ENCODE peak calls at places on chromosomes 5 and 9, in four cellular contexts. C, K, L and R are unnamed samples.

GRCh38 chr9:14438232-14438966 is 124.5 kb upstream of the NFIB start:
- DNase-seq in L (no peak), C (no peak), K (no peak), R (no peak)

GRCh38 chr9:37144762-37145161 is 24.4 kb downstream of the ZCCHC7 start:
- DNase-seq in L (peak), C (peak), K (no peak), R (no peak)

GRCh38 chr9:134171316-134172197 is 7.2 kb upstream of the RNU6ATAC start:
- DNase-seq in C (no peak), L (no peak), K (no peak), R (no peak)

GRCh38 chr5:43802119-43802518 is 199.1 kb downstream of the NNT start:
- DNase-seq in C (no peak), L (no peak), K (no peak), R (no peak)

GRCh38 chr9:81877047-81877446 is 51.2 kb upstream of the SPATA31D4 start:
- DNase-seq in L (no peak), C (no peak), K (no peak), R (no peak)

GRCh38 chr9:136312436-136312835 is 8.5 kb upstream of the CCDC187 start:
- DNase-seq in C (no peak), K (no peak), L (peak), R (no peak)

GRCh38 chr5:78496373-78496772 is 136.0 kb downstream of the SCAMP1 start:
- DNase-seq in K (no peak), L (no peak), C (no peak), R (no peak)

GRCh38 chr5:179923422-179923821 is 15.7 kb upstream of the TBC1D9B start:
- DNase-seq in C (peak), K (peak), L (peak), R (no peak)

GRCh38 chr5:179192891-179193470 is 132.8 kb downstream of the ZNF354C start:
- DNase-seq in L (no peak), C (no peak), K (no peak), R (no peak)

GRCh38 chr5:180391276-180391675 is 38.1 kb upstream of the GFPT2 start:
- DNase-seq in K (no peak), L (no peak), C (no peak), R (peak)

GRCh38 chr9:109903515-109904138 is 123.6 kb downstream of the PALM2AKAP2 start:
- DNase-seq in K (peak), C (no peak), L (peak), R (peak)

GRCh38 chr5:57176350-57176857 is 2.5 kb downstream of the GPBP1 start:
- DNase-seq in L (no peak), C (no peak), K (no peak), R (no peak)

GRCh38 chr5:147522435-147522834 is 12.6 kb upstream of the DPYSL3 start:
- DNase-seq in K (no peak), L (no peak), C (no peak), R (no peak)

GRCh38 chr5:98771389-98772109 is 1.9 kb upstream of the RGMB start:
- DNase-seq in K (no peak), C (peak), L (peak), R (peak)

DNA sequence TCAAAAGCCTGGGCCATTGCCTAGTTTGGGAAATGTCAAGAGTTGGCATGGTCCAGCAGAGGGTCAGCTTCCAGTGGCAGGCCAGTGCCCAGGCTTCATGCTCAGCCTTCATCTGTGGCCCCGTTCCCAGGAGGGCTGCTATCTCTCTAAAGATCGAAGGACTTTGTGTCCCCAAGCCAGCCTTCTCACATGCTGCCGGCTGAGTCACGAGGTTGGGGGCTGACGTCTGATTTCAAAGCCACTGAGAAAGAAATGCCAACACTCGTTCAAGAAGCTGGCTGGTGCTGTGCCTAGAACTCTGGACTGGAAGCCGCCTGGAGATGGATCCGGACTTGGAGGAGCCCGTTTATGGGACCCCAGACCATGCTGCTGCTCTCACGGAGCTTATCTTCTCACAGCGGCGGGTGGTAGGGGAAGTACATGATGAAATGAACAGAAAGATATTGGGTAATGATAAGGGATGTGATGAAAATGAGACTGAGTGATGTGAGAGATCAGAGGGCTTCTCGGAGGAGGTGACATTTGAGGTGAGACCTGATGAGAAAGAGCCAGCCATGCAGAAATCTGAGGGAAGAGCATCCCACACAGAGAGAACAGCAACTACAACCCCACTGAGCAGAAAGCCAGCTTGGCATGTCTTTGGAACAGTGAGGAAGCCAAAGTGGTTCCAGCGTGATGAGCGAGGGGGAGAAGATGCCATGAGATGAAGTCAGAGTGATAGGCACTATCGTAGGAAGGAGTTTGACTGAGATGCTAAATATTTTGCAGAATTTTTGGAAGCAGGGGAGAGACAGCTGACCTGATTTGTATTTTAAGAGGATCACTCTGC is 54.9 kb upstream of the BOD1 start:
- DNase-seq in K (peak), C (no peak), L (peak), R (no peak)
- TF ChIP-seq POLR2AphosphoS5 in K (no peak), C (no peak), L (no peak), R (no peak)

GRCh38 chr5:137741718-137742117 is 5.8 kb upstream of the KLHL3 start:
- DNase-seq in K (no peak), C (no peak), L (no peak), R (no peak)
- TF ChIP-seq SPI1 in K (no peak), C (no peak), L (no peak), R (no peak)

GRCh38 chr5:157384971-157385709 is 74.9 kb upstream of the NIPAL4 start:
- DNase-seq in C (no peak), K (no peak), L (no peak), R (no peak)
- TF ChIP-seq POLR2AphosphoS5 in C (no peak), K (no peak), L (no peak), R (no peak)

GRCh38 chr9:18260527-18260926 is 213.4 kb upstream of the ADAMTSL1 start:
- DNase-seq in C (no peak), L (no peak), K (no peak), R (no peak)
- TF ChIP-seq SPI1 in C (no peak), L (no peak), K (no peak), R (no peak)

GRCh38 chr9:68552700-68553099 is 12.0 kb upstream of the TMEM252 start:
- DNase-seq in K (no peak), L (no peak), C (no peak), R (no peak)
- TF ChIP-seq POLR2AphosphoS5 in K (no peak), L (no peak), C (no peak), R (no peak)